ENCODE peak calls at places on chromosomes 5 and 9, in seven cellular contexts. D is K562, L is HCT116, E is GM12878, B is HepG2, U is SK-N-SH, X is H1. K is an unnamed sample. For H3K4me1, the result is how much of the 10 kb centered on the place peaks cover.

GRCh38 chr5:124675921-124676846 is 70.3 kb downstream of the ZNF608 start:
- DNase-seq in D (no peak), L (no peak), E (no peak), B (peak), U (no peak), X (no peak), K (no peak)

GRCh38 chr9:137041134-137041533 is 4.8 kb downstream of the NPDC1 start:
- DNase-seq in D (no peak), L (no peak), E (no peak), B (no peak), U (no peak), X (no peak), K (no peak)

GRCh38 chr5:12460493-12461261 is 556.4 kb upstream of the CTNND2 start:
- DNase-seq in D (no peak), L (no peak), E (no peak), B (no peak), U (no peak), X (no peak), K (no peak)

GRCh38 chr5:180207593-180207992 is 1.4 kb downstream of the RASGEF1C start:
- DNase-seq in D (no peak), L (no peak), E (no peak), B (no peak), U (no peak), X (no peak), K (no peak)

GRCh38 chr9:137396227-137396626 is 26.7 kb downstream of the EXD3 start:
- DNase-seq in D (no peak), L (no peak), E (no peak), B (peak), U (no peak), X (no peak), K (no peak)

GRCh38 chr9:116549061-116549664 is 137.9 kb upstream of the TRIM32 start:
- DNase-seq in D (no peak), L (peak), E (no peak), B (peak), U (no peak), X (no peak), K (no peak)

GRCh38 chr5:181028032-181028819 is 11.8 kb upstream of the BTNL9 start:
- DNase-seq in D (peak), L (peak), E (no peak), B (no peak), U (no peak), X (peak), K (peak)

GRCh38 chr5:89086687-89087086 is 203.7 kb upstream of the MEF2C start:
- DNase-seq in D (no peak), L (no peak), E (no peak), B (no peak), U (no peak), X (no peak), K (no peak)

GRCh38 chr5:59607126-59607807 is 286.3 kb downstream of the PDE4D start:
- DNase-seq in D (no peak), L (no peak), E (no peak), B (no peak), U (no peak), X (no peak), K (no peak)

GRCh38 chr5:154608531-154609011 is 130.5 kb upstream of the HAND1 start:
- DNase-seq in D (no peak), L (no peak), E (no peak), B (no peak), U (peak), X (no peak), K (no peak)

GRCh38 chr5:154611341-154611767 is 133.3 kb upstream of the HAND1 start:
- DNase-seq in D (no peak), L (no peak), E (no peak), B (no peak), U (no peak), X (no peak), K (no peak)

GRCh38 chr5:154607746-154608145 is 129.7 kb upstream of the HAND1 start:
- DNase-seq in D (no peak), L (no peak), E (no peak), B (no peak), U (no peak), X (no peak), K (no peak)

GRCh38 chr5:154612666-154613065 is 134.6 kb upstream of the HAND1 start:
- DNase-seq in D (no peak), L (no peak), E (no peak), B (no peak), U (no peak), X (no peak), K (no peak)

GRCh38 chr5:154610321-154611154 is 132.5 kb upstream of the HAND1 start:
- DNase-seq in D (peak), L (peak), E (peak), B (peak), U (peak), X (peak), K (peak)
- TF ChIP-seq SIN3A in D (no peak), L (no peak), E (no peak), B (no peak), U (no peak), X (peak), K (no peak)

DNA sequence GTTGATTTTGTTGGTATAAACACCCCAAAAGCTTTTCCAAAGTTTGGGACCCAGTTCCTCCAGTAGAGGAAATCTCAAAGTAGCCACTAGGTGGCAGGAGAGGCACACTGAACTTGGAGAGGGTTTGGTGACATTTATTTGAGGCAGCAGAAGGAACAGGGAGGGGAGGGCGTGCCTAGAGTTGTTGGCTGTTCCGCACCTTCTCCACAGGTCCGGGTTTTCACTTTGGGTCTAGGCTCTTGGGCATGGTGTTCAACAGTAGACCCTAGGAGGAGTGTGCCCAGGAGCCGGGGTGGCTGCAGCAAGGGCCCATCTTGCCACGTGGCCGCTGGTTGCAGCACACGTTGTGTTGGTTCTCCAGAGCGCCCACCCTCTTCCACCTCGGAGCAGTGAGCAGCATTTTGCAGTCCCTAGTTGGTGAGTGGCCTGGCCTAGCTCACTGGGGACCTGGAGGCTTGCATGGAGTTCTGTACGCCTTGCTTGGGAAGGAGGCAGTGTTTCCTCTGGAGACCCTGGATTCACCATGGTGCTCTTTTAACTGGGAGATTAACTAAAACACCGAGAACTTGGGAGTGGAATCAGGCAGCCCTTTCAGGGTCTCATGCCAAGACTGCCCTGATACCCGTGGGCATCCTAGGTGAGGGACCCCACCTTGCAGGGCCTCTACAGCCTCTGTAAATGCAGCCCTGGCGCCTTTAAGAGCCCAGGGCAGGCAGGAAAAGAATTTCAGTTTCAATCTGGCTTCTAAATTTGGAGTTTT is 28.2 kb downstream of the PTPA start:
- DNase-seq in D (peak), L (peak), E (peak), B (peak), U (peak), X (peak), K (no peak)
- H3K4me1 ChIP-seq in D (under half), L (half or more), E (under half), B (under half), U (under half), X (under half), K (under half)

GRCh38 chr5:135462304-135462703 is 10.2 kb upstream of the TIFAB start:
- DNase-seq in D (peak), L (peak), E (no peak), B (peak), U (peak), X (peak), K (no peak)
- TF ChIP-seq SIN3A in D (no peak), L (no peak), E (no peak), B (no peak), U (no peak), X (peak), K (no peak)

GRCh38 chr5:140228364-140228837 is 53.4 kb downstream of the CYSTM1 start:
- DNase-seq in D (no peak), L (no peak), E (no peak), B (no peak), U (no peak), X (no peak), K (no peak)

GRCh38 chr5:140223567-140223966 is 48.6 kb downstream of the CYSTM1 start:
- DNase-seq in D (peak), L (no peak), E (no peak), B (peak), U (no peak), X (no peak), K (no peak)

GRCh38 chr5:140224658-140225057 is 49.7 kb downstream of the CYSTM1 start:
- DNase-seq in D (no peak), L (no peak), E (no peak), B (no peak), U (no peak), X (no peak), K (no peak)

GRCh38 chr5:140225396-140225795 is 50.4 kb downstream of the CYSTM1 start:
- DNase-seq in D (no peak), L (no peak), E (no peak), B (no peak), U (no peak), X (no peak), K (no peak)

GRCh38 chr5:140227046-140227445 is 52.1 kb downstream of the CYSTM1 start:
- DNase-seq in D (no peak), L (no peak), E (no peak), B (no peak), U (no peak), X (no peak), K (no peak)
- H3K4me1 ChIP-seq in D (under half), L (under half), E (under half), B (under half), U (under half), X (under half), K (under half)

GRCh38 chr9:91818647-91819403 is 131.2 kb downstream of the ROR2 start:
- DNase-seq in D (no peak), L (no peak), E (no peak), B (no peak), U (no peak), X (no peak), K (no peak)
- TF ChIP-seq SIN3A in D (no peak), L (no peak), E (no peak), B (no peak), U (no peak), X (no peak), K (no peak)

DNA sequence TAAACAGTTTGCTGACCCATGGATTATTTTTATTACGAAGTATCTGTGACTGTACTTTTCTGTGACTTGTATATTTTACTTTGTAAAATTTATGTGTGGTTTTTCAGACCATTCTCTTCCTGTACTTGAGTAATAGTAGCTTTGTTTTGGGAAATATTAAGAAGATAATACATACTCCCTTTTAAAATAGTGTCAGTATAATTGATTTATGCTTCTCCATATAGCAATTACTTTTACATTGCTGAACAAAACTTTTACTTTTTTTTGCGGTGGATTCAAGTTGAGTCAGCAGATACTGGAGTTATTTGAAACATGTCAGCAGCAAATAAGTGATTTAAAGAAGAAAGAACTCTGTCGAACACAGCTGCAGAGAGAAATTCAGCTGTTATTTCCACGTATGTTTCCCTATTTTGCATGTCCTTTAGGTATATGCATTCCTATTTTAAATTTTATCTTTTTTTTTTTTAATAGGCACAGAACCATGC is 28.4 kb downstream of the TENT2 start:
- DNase-seq in D (no peak), L (no peak), E (no peak), B (no peak), U (no peak), X (no peak), K (no peak)
- H3K4me1 ChIP-seq in D (under half), L (under half), E (under half), B (under half), U (under half), X (under half), K (under half)

GRCh38 chr5:42586625-42587024 is 163.4 kb downstream of the GHR start:
- DNase-seq in D (peak), L (no peak), E (no peak), B (no peak), U (no peak), X (no peak), K (no peak)

GRCh38 chr5:42583322-42583721 is 160.1 kb downstream of the GHR start:
- DNase-seq in D (peak), L (peak), E (peak), B (peak), U (peak), X (no peak), K (peak)

GRCh38 chr5:42579320-42579719 is 156.1 kb downstream of the GHR start:
- DNase-seq in D (no peak), L (no peak), E (no peak), B (no peak), U (no peak), X (no peak), K (no peak)

GRCh38 chr5:42582723-42583122 is 159.5 kb downstream of the GHR start:
- DNase-seq in D (no peak), L (no peak), E (no peak), B (no peak), U (no peak), X (no peak), K (no peak)

GRCh38 chr5:42581845-42582244 is 158.6 kb downstream of the GHR start:
- DNase-seq in D (no peak), L (no peak), E (no peak), B (no peak), U (no peak), X (no peak), K (no peak)
- TF ChIP-seq SIN3A in D (no peak), L (no peak), E (no peak), B (no peak), U (no peak), X (no peak), K (no peak)

GRCh38 chr5:74765201-74765600 is 1.7 kb downstream of the GFM2 start:
- DNase-seq in D (no peak), L (no peak), E (no peak), B (peak), U (no peak), X (no peak), K (no peak)
- H3K4me1 ChIP-seq in D (under half), L (under half), E (under half), B (under half), U (under half), X (under half), K (under half)